ENCODE peak calls at places on chromosome 22, in nine cellular contexts. G is fibroblast of pulmonary artery; L is effector memory CD8-positive, alpha-beta T cell; B is hepatocyte; C is fibroblast of the aortic adventitia; D is heart right ventricle; E is stimulated activated CD4-positive, alpha-beta T cell treated with anti-CD3 and anti-CD28 coated beads, Interleukin-15, amount 100 ng/mL, for 1 hour; I is kidney tubule cell; T is activated T-cell treated with anti-CD3 and anti-CD28 coated beads for 1 hour. M is an unnamed sample.

GRCh38 chr22:45316796-45317526 is 7.2 kb downstream of the FAM118A start:
- DNase-seq in E (no peak), T (no peak), G (no peak), L (no peak), C (no peak), I (no peak), D (no peak), B (no peak), M (no peak)

GRCh38 chr22:34696557-34696956 is 369.4 kb upstream of the ISX start:
- DNase-seq in T (no peak), B (peak), L (no peak), E (no peak), D (no peak), C (no peak), I (peak), G (no peak), M (no peak)

GRCh38 chr22:37454857-37455686 is 27.8 kb upstream of the ELFN2 start:
- DNase-seq in I (peak), E (no peak), D (no peak), C (peak), L (no peak), B (peak), G (peak), T (no peak), M (no peak)

GRCh38 chr22:29306830-29307657 is 594 bp downstream of the GAS2L1 start:
- DNase-seq in B (peak), I (peak), L (no peak), E (peak), G (peak), D (peak), T (no peak), C (peak), M (no peak)

GRCh38 chr22:30294066-30294465 is 4.8 kb upstream of the CASTOR1 start:
- DNase-seq in I (no peak), C (no peak), B (no peak), G (no peak), T (no peak), D (no peak), L (no peak), E (no peak), M (no peak)

GRCh38 chr22:27380826-27381225 is 420.7 kb downstream of the MN1 start:
- DNase-seq in E (no peak), B (no peak), D (no peak), T (no peak), L (no peak), C (no peak), I (no peak), G (no peak), M (no peak)

GRCh38 chr22:43587574-43587973 is 175.8 kb downstream of the MPPED1 start:
- DNase-seq in C (no peak), G (peak), B (no peak), T (no peak), L (no peak), E (no peak), I (peak), D (no peak), M (no peak)

GRCh38 chr22:39316440-39317083 is 2.9 kb downstream of the RPL3 start:
- DNase-seq in D (peak), G (peak), C (peak), E (peak), B (peak), I (peak), T (peak), L (peak), M (peak)

GRCh38 chr22:40196628-40197027 is 18.9 kb downstream of the TNRC6B start:
- DNase-seq in C (peak), I (peak), G (peak), E (no peak), T (no peak), D (no peak), L (no peak), B (peak), M (no peak)

GRCh38 chr22:45317551-45318167 is 7.9 kb downstream of the FAM118A start:
- DNase-seq in I (peak), L (peak), T (no peak), D (peak), E (no peak), C (peak), B (peak), G (peak), M (no peak)

GRCh38 chr22:30305519-30305905 is 16.2 kb upstream of the CASTOR1 start:
- DNase-seq in B (no peak), L (no peak), C (peak), D (peak), I (no peak), G (peak), T (peak), E (no peak), M (peak)

GRCh38 chr22:24191381-24191841 is 10.1 kb downstream of the SUSD2 start:
- DNase-seq in D (no peak), G (no peak), I (no peak), B (no peak), C (no peak), T (no peak), E (no peak), L (no peak), M (no peak)

GRCh38 chr22:17113600-17113999 is 7.6 kb downstream of the TMEM121B start:
- DNase-seq in L (no peak), C (no peak), G (no peak), T (no peak), D (no peak), I (no peak), B (no peak), E (no peak), M (no peak)

GRCh38 chr22:20503816-20504215 is 3.6 kb upstream of the MED15 start:
- DNase-seq in E (no peak), G (no peak), L (no peak), C (no peak), D (no peak), T (no peak), I (peak), B (no peak), M (no peak)

GRCh38 chr22:45777046-45777851 is 105.6 kb downstream of the ATXN10 start:
- DNase-seq in G (peak), B (no peak), L (no peak), T (no peak), D (no peak), C (peak), I (peak), E (no peak), M (no peak)

GRCh38 chr22:47587361-47587760 is 824.9 kb downstream of the TBC1D22A start:
- DNase-seq in L (no peak), T (no peak), B (no peak), G (no peak), E (no peak), I (no peak), C (no peak), D (no peak), M (no peak)

GRCh38 chr22:50698546-50698945 is 25.9 kb downstream of the SHANK3 start:
- DNase-seq in I (peak), G (no peak), L (no peak), B (no peak), D (peak), E (no peak), C (no peak), T (no peak), M (no peak)

GRCh38 chr22:25492950-25493790 is 71.3 kb upstream of the GRK3 start:
- DNase-seq in T (no peak), L (no peak), E (no peak), I (no peak), G (no peak), D (no peak), C (no peak), B (no peak), M (no peak)

GRCh38 chr22:41768420-41768819 is 32.1 kb upstream of the CCDC134 start:
- DNase-seq in D (no peak), E (no peak), I (peak), C (peak), T (no peak), G (peak), L (no peak), B (no peak), M (no peak)

GRCh38 chr22:39474351-39474991 is 17.7 kb downstream of the MGAT3 start:
- DNase-seq in B (peak), C (peak), L (no peak), I (no peak), T (no peak), E (no peak), G (no peak), D (no peak), M (no peak)

GRCh38 chr22:37996515-37997246 is 12.3 kb upstream of the SOX10 start:
- DNase-seq in D (no peak), C (no peak), E (no peak), I (no peak), L (no peak), B (no peak), T (no peak), G (no peak), M (no peak)

GRCh38 chr22:45007247-45007945 is 2.4 kb downstream of the PHF21B start:
- DNase-seq in D (peak), I (peak), E (no peak), T (no peak), G (no peak), B (peak), L (no peak), C (no peak), M (no peak)

GRCh38 chr22:37887610-37888378 is 18.3 kb upstream of the MICALL1 start:
- DNase-seq in C (peak), G (peak), T (no peak), E (no peak), B (no peak), I (no peak), D (no peak), L (no peak), M (no peak)

GRCh38 chr22:39314251-39314971 is 5.0 kb downstream of the RPL3 start:
- DNase-seq in B (no peak), L (no peak), D (no peak), E (no peak), C (no peak), I (peak), G (no peak), T (no peak), M (no peak)

GRCh38 chr22:50516068-50516467 is 8.0 kb downstream of the NCAPH2 start:
- DNase-seq in I (no peak), E (no peak), C (no peak), D (no peak), B (no peak), G (no peak), T (no peak), L (no peak), M (no peak)

GRCh38 chr22:27137809-27138400 is 480.5 kb downstream of the MIAT start:
- DNase-seq in L (no peak), D (no peak), C (peak), T (no peak), I (no peak), G (no peak), B (no peak), E (no peak), M (no peak)

GRCh38 chr22:31337178-31337577 is 9.0 kb downstream of the PATZ1 start:
- DNase-seq in D (no peak), E (no peak), T (no peak), B (peak), I (peak), C (no peak), G (no peak), L (no peak), M (no peak)

GRCh38 chr22:40009231-40009769 is 14.5 kb downstream of the FAM83F start:
- DNase-seq in E (no peak), D (no peak), B (no peak), I (no peak), C (no peak), T (no peak), G (no peak), L (no peak), M (no peak)

GRCh38 chr22:46379301-46379930 is 43.9 kb downstream of the TRMU start:
- DNase-seq in D (no peak), E (no peak), B (peak), I (peak), L (no peak), C (no peak), T (no peak), G (no peak), M (no peak)

GRCh38 chr22:43009444-43009843 is 5.5 kb downstream of the PACSIN2 start:
- DNase-seq in L (no peak), B (no peak), C (no peak), I (no peak), T (no peak), G (no peak), E (no peak), D (no peak), M (no peak)

GRCh38 chr22:28505416-28506156 is 174.1 kb downstream of the TTC28 start:
- DNase-seq in G (no peak), B (no peak), C (peak), I (peak), D (no peak), T (no peak), E (no peak), L (no peak), M (no peak)

GRCh38 chr22:17267661-17268330 is 48.6 kb upstream of the ADA2 start:
- DNase-seq in E (no peak), G (no peak), D (no peak), B (peak), L (no peak), T (no peak), I (no peak), C (no peak), M (no peak)

GRCh38 chr22:28930357-28931007 is 47.1 kb downstream of the ZNRF3 start:
- DNase-seq in T (no peak), L (no peak), C (peak), E (no peak), D (no peak), I (peak), G (peak), B (no peak), M (no peak)

GRCh38 chr22:27546157-27546556 is 255.4 kb downstream of the MN1 start:
- DNase-seq in G (no peak), T (no peak), D (no peak), I (no peak), E (no peak), B (no peak), L (no peak), C (no peak), M (no peak)

GRCh38 chr22:45994516-45995404 is 17.8 kb upstream of the WNT7B start:
- DNase-seq in I (peak), T (peak), C (peak), B (peak), G (peak), L (peak), D (peak), E (peak), M (peak)

GRCh38 chr22:17009640-17010291 is 1.7 kb upstream of the GAB4 start:
- DNase-seq in L (no peak), B (no peak), T (no peak), G (no peak), D (no peak), C (no peak), E (no peak), I (no peak), M (no peak)

GRCh38 chr22:19852177-19852781 is 2.4 kb downstream of the GNB1L start:
- DNase-seq in B (peak), E (no peak), C (no peak), T (no peak), G (no peak), I (no peak), D (no peak), L (no peak), M (no peak)

GRCh38 chr22:24410110-24410856 is 17.1 kb upstream of the ADORA2A start:
- DNase-seq in L (peak), E (no peak), T (no peak), B (no peak), G (no peak), D (no peak), I (peak), C (peak), M (no peak)

M was measured in CD4-positive, alpha-beta memory T cell.